ENCODE peak calls at places on chromosomes 2 and 18, in four cellular contexts. W is MM.1S, C is aorta, U is stomach. E is an unnamed sample. For H3K4me1, the result is how much of the 10 kb centered on the place peaks cover.

GRCh38 chr2:233414777-233415570 is 60.7 kb downstream of the DGKD start:
- DNase-seq in C (peak), U (peak), W (no peak), E (no peak)

GRCh38 chr2:11944311-11944710 is 197.9 kb downstream of the LPIN1 start:
- DNase-seq in C (no peak), W (no peak), U (no peak), E (no peak)

GRCh38 chr2:28796620-28797019 is 14.0 kb upstream of the SPDYA start:
- DNase-seq in C (no peak), U (no peak), W (no peak), E (no peak)

GRCh38 chr18:23852236-23853045 is 162.1 kb upstream of the TTC39C start:
- DNase-seq in W (no peak), C (no peak), U (no peak), E (no peak)

GRCh38 chr2:76469066-76469465 is 758.4 kb upstream of the GCFC2 start:
- DNase-seq in C (no peak), U (no peak), W (no peak), E (no peak)

GRCh38 chr18:23137093-23137640 is 1.9 kb downstream of the CABLES1 start:
- DNase-seq in W (peak), U (no peak), C (no peak), E (no peak)

GRCh38 chr2:168545439-168546082 is 89.5 kb downstream of the CERS6 start:
- DNase-seq in W (no peak), U (no peak), C (no peak), E (no peak)

GRCh38 chr2:237178396-237178795 is 92.7 kb downstream of the COPS8 start:
- DNase-seq in W (no peak), U (no peak), C (no peak), E (no peak)

GRCh38 chr18:77100751-77101355 is 31.7 kb downstream of the MBP start:
- DNase-seq in U (no peak), W (no peak), C (no peak), E (peak)

GRCh38 chr2:237451582-237452469 is 35.2 kb upstream of the MLPH start:
- DNase-seq in W (no peak), U (no peak), C (no peak), E (no peak)

GRCh38 chr2:111669928-111670695 is 213.9 kb downstream of the ANAPC1 start:
- DNase-seq in W (no peak), U (no peak), C (no peak), E (no peak)

GRCh38 chr2:144508162-144508765 is 11.7 kb downstream of the ZEB2 start:
- DNase-seq in U (no peak), W (no peak), C (no peak), E (no peak)

GRCh38 chr18:3016584-3017292 is 3.8 kb upstream of the LPIN2 start:
- DNase-seq in W (no peak), C (no peak), U (no peak), E (no peak)

GRCh38 chr2:21013043-21013816 is 30.6 kb downstream of the APOB start:
- DNase-seq in C (no peak), U (no peak), W (no peak), E (no peak)

GRCh38 chr2:84888401-84889276 is 7.8 kb upstream of the TRABD2A start:
- DNase-seq in C (no peak), W (peak), U (no peak), E (peak)

GRCh38 chr2:113273031-113273551 is 5.6 kb downstream of the PAX8 start:
- DNase-seq in C (no peak), W (peak), U (peak), E (peak)

GRCh38 chr2:64263315-64263714 is 119.1 kb upstream of the PELI1 start:
- DNase-seq in W (peak), U (no peak), C (no peak), E (no peak)

GRCh38 chr2:217103752-217104540 is 244.1 kb upstream of the TNP1 start:
- DNase-seq in U (no peak), W (no peak), C (no peak), E (no peak)

GRCh38 chr2:194260185-194260584 is 1396.8 kb upstream of the SLC39A10 start:
- DNase-seq in C (no peak), W (no peak), U (no peak), E (no peak)

GRCh38 chr2:240412975-240413812 is 22.3 kb upstream of the GPC1 start:
- DNase-seq in C (peak), W (no peak), U (peak), E (no peak)

GRCh38 chr2:172216348-172216933 is 113.7 kb upstream of the DLX2 start:
- DNase-seq in C (no peak), W (no peak), U (no peak), E (no peak)

GRCh38 chr2:96093528-96093927 is 22.8 kb downstream of the ADRA2B start:
- DNase-seq in U (no peak), W (no peak), C (peak), E (no peak)

GRCh38 chr2:158497486-158497885 is 40.7 kb downstream of the PKP4 start:
- DNase-seq in U (no peak), W (no peak), C (no peak), E (peak)

GRCh38 chr18:75358928-75359327 is 68.6 kb downstream of the SMIM21 start:
- DNase-seq in U (no peak), C (no peak), W (no peak), E (no peak)

GRCh38 chr2:217797170-217797569 is 205.6 kb downstream of the TNS1 start:
- DNase-seq in C (no peak), U (peak), W (no peak), E (no peak)

DNA sequence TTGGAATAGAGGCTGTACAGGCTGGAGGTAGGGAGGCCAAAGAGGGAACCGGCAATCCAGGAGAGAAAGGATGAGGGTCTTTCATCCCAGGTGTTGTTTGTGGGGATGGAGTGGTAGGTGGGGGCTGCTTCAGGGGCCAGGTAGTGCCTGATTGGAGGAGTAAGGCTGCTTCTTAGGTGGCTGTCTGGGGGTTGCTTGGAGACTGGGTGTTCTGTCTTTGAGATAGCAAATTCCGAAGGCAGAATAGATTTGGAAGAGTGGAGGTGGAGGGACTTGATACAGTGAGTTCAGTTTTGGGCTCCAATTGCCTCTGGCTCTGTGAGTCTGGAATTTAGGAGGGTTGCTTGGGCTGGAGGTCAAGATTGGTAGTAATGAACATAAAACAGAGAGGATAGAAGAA is 5.9 kb downstream of the ZNF532 start:
- DNase-seq in C (no peak), U (no peak), W (no peak), E (no peak)
- H3K4me1 ChIP-seq in C (under half), U (under half), W (under half), E (under half)

DNA sequence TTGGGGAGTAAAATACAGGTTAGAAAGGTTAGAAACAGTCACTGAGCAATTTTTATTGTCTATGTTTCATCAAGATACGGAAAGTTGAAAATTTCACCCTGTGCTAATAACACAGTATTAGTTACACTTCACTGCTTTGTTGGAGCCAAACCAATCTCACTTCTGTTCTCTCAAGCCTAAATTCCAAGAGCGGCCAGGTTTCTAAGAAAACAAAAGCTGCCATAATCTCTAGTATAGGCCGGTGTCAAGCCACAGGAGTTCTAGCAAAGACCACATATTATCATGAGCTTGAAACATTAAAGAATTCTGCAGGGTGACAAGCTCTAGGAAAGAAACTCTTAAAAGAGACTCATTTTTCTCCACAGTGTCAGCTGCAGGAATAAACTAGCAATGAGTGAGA is 128.7 kb downstream of the TXNL1 start:
- DNase-seq in U (no peak), C (no peak), W (no peak), E (no peak)
- H3K4me3 ChIP-seq in U (no peak), C (no peak), W (no peak), E (no peak)

GRCh38 chr18:42473611-42474010 is 518.6 kb downstream of the PIK3C3 start:
- DNase-seq in W (no peak), U (no peak), C (no peak), E (no peak)
- H3K27ac ChIP-seq in W (no peak), U (no peak), C (no peak), E (no peak)

GRCh38 chr2:197884252-197884651 is 79.9 kb downstream of the PLCL1 start:
- DNase-seq in W (no peak), U (no peak), C (no peak), E (no peak)
- H3K4me1 ChIP-seq in W (under half), U (under half), C (under half), E (under half)

GRCh38 chr2:264493-265468 is at the start of gene ACP1:
- DNase-seq in W (peak), U (peak), C (peak), E (peak)
- H3K4me3 ChIP-seq in W (peak), U (peak), C (peak), E (peak)

E was measured in CD4-positive, CD25-positive, alpha-beta regulatory T cell.